ENCODE peak calls at places on chromosomes 3 and 15, in six cellular contexts. F is breast epithelium, X is upper lobe of right lung, V is left lung, W is psoas muscle, S is tibial nerve. B is an unnamed sample.

GRCh38 chr3:195817578-195818135 is 5.9 kb upstream of the MUC4 start:
- DNase-seq in F (no peak), X (no peak), V (peak), W (no peak), S (no peak), B (no peak)

GRCh38 chr15:72796515-72797337 is 13.2 kb upstream of the ADPGK start:
- DNase-seq in F (no peak), X (peak), V (peak), W (peak), S (no peak), B (peak)

GRCh38 chr3:181851063-181851462 is 139.3 kb downstream of the SOX2 start:
- DNase-seq in F (no peak), X (no peak), V (no peak), W (no peak), S (no peak), B (no peak)

GRCh38 chr15:85128636-85129035 is 147.0 kb downstream of the PDE8A start:
- DNase-seq in F (no peak), X (no peak), V (no peak), W (no peak), S (no peak), B (no peak)

GRCh38 chr3:13012228-13012691 is 61.0 kb downstream of the IQSEC1 start:
- DNase-seq in F (peak), X (peak), V (peak), W (peak), S (peak), B (no peak)

GRCh38 chr3:134362221-134362620 is 12.0 kb downstream of the AMOTL2 start:
- DNase-seq in F (peak), X (peak), V (no peak), W (no peak), S (no peak), B (no peak)

GRCh38 chr3:58492385-58492970 is 582 bp downstream of the KCTD6 start:
- DNase-seq in F (no peak), X (no peak), V (no peak), W (no peak), S (no peak), B (no peak)

GRCh38 chr15:85702321-85703230 is 92.1 kb downstream of the KLHL25 start:
- DNase-seq in F (no peak), X (no peak), V (no peak), W (no peak), S (no peak), B (no peak)

GRCh38 chr3:161560006-161560637 is 63.5 kb downstream of the OTOL1 start:
- DNase-seq in F (no peak), X (no peak), V (no peak), W (no peak), S (peak), B (peak)

GRCh38 chr15:74642724-74643367 is 27.2 kb downstream of the CLK3 start:
- DNase-seq in F (no peak), X (peak), V (no peak), W (no peak), S (no peak), B (no peak)

GRCh38 chr15:83694030-83694429 is 40.1 kb downstream of the ADAMTSL3 start:
- DNase-seq in F (no peak), X (no peak), V (no peak), W (no peak), S (no peak), B (no peak)

GRCh38 chr3:51977449-51978142 is 2.7 kb downstream of the ABHD14A start:
- DNase-seq in F (peak), X (no peak), V (no peak), W (no peak), S (no peak), B (no peak)

GRCh38 chr3:120956143-120956542 is 48.1 kb downstream of the STXBP5L start:
- DNase-seq in F (no peak), X (no peak), V (no peak), W (no peak), S (no peak), B (no peak)

GRCh38 chr3:46129588-46130272 is 78.4 kb downstream of the CCR1 start:
- DNase-seq in F (no peak), X (no peak), V (no peak), W (no peak), S (no peak), B (no peak)

GRCh38 chr15:82805994-82806406 is at the start of gene FSD2:
- DNase-seq in F (no peak), X (no peak), V (peak), W (peak), S (no peak), B (no peak)

GRCh38 chr3:24591661-24592555 is 97.3 kb upstream of the THRB start:
- DNase-seq in F (no peak), X (no peak), V (no peak), W (no peak), S (no peak), B (no peak)

GRCh38 chr3:150620002-150620689 is 17.0 kb downstream of the SELENOT start:
- DNase-seq in F (no peak), X (no peak), V (no peak), W (no peak), S (no peak), B (no peak)

GRCh38 chr3:12413721-12414255 is 70.5 kb upstream of the TSEN2 start:
- DNase-seq in F (no peak), X (no peak), V (no peak), W (no peak), S (no peak), B (no peak)

GRCh38 chr15:90099868-90100854 is 2.1 kb downstream of the IDH2 start:
- DNase-seq in F (peak), X (no peak), V (no peak), W (peak), S (peak), B (no peak)

GRCh38 chr3:52246264-52246620 is 683 bp downstream of the PPM1M start:
- DNase-seq in F (no peak), X (no peak), V (no peak), W (no peak), S (no peak), B (no peak)

GRCh38 chr15:68524753-68525584 is 53.8 kb upstream of the CORO2B start:
- DNase-seq in F (no peak), X (no peak), V (no peak), W (no peak), S (no peak), B (no peak)

GRCh38 chr3:37594873-37595783 is 266.6 kb upstream of the CTDSPL start:
- DNase-seq in F (no peak), X (no peak), V (no peak), W (no peak), S (no peak), B (no peak)

GRCh38 chr15:80608688-80609087 is 86.4 kb upstream of the ABHD17C start:
- DNase-seq in F (peak), X (no peak), V (no peak), W (no peak), S (no peak), B (no peak)

GRCh38 chr15:37880009-37880834 is 54.2 kb upstream of the TMCO5A start:
- DNase-seq in F (no peak), X (no peak), V (no peak), W (no peak), S (no peak), B (no peak)

GRCh38 chr3:46693038-46693896 is at the start of gene ALS2CL:
- DNase-seq in F (peak), X (peak), V (peak), W (peak), S (no peak), B (no peak)

GRCh38 chr3:130748981-130749380 is 2.4 kb upstream of the PIK3R4 start:
- DNase-seq in F (no peak), X (no peak), V (no peak), W (no peak), S (no peak), B (no peak)

GRCh38 chr15:98785408-98785795 is 137.1 kb downstream of the IGF1R start:
- DNase-seq in F (no peak), X (no peak), V (no peak), W (no peak), S (no peak), B (no peak)

GRCh38 chr3:71128951-71129350 is 454.6 kb downstream of the FOXP1 start:
- DNase-seq in F (no peak), X (no peak), V (no peak), W (no peak), S (no peak), B (no peak)

DNA sequence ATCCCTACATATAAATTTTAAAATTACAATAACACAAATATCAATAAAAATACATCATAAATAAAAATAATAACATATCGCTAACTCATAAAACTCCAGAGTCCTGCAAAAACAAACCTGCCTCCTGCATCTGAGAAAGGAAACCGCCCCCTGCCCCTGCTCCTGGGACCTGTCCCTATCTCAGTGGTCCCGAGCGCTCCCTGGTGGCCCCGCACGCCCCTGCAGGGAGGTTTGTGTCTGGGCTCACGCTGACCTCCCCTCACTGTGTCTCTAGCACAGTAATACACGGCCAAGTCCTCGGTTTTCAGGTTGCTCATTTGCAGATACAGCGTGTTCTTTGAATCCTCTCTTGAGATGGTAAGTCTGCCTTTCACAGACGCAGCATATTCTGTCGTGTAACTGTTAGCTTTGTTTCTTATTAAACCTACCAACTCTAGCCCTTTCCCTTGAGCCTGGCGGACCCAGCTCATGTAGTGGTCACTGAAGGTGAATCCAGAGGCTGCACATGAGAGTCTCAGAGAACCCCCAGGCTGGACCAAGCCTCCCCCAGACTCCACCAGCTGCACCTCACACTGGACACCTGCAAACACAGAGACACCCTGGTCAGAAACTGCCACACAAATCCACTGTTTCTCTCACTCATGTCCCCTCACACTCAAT is 554.1 kb downstream of the GOLGA6L6 start:
- DNase-seq in F (no peak), X (no peak), V (no peak), W (no peak), S (no peak), B (no peak)
- TF ChIP-seq CTCF in F (no peak), X (no peak), V (no peak), W (no peak), S (no peak), B (no peak)

DNA sequence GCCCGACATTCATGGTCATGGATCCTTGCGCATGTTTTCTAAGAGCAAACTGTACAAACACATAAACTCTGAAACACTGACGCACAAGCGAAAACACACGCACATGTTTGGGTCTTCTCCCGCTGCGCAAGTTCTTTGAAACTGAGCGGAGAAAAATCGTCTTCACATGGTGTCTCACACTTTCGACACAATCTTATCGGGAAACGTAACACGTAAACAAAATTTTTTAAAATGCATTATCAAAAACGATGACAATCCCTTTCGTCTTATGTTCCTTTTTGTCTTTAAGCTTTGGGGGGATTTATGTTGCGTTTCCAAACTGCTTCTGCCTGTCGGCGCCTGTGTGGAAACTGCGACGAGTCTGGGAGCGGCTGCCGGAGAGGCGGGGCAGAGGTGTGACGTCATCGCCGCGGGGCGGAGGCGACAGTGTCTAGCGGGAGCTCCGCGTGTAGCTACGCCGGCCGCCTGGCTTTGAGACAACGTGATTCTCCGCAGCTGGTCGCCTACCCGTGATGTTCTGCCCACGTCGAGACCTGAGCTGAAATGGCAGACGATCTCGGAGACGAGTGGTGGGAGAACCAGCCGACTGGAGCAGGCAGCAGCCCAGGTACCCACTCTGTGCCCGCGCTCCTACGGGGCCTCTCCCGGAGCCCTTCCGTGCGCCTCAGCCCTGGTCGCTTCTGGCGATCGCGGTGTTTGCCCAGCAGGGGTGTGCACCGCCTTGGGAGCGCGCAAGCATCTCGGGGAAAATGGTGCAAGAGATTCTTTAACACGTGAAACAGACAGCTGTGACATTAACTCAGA is at the start of gene CMSS1:
- DNase-seq in F (peak), X (peak), V (peak), W (peak), S (peak), B (peak)
- TF ChIP-seq CTCF in F (peak), X (peak), V (peak), W (peak), S (peak), B (no peak)

GRCh38 chr3:113054552-113054951 is 63.8 kb downstream of the GTPBP8 start:
- DNase-seq in F (no peak), X (no peak), V (no peak), W (no peak), S (no peak), B (no peak)
- TF ChIP-seq CTCF in F (no peak), X (no peak), V (peak), W (no peak), S (no peak), B (no peak)

GRCh38 chr3:101814835-101815234 is 34.5 kb upstream of the NFKBIZ start:
- DNase-seq in F (no peak), X (no peak), V (no peak), W (no peak), S (no peak), B (no peak)

GRCh38 chr3:101811875-101812274 is 32.9 kb downstream of the NXPE3 start:
- DNase-seq in F (no peak), X (no peak), V (no peak), W (no peak), S (no peak), B (no peak)

GRCh38 chr3:101813817-101814440 is 34.9 kb downstream of the NXPE3 start:
- DNase-seq in F (no peak), X (no peak), V (no peak), W (no peak), S (no peak), B (no peak)

GRCh38 chr3:101810023-101810415 is 31.0 kb downstream of the NXPE3 start:
- DNase-seq in F (no peak), X (no peak), V (no peak), W (no peak), S (no peak), B (no peak)

DNA sequence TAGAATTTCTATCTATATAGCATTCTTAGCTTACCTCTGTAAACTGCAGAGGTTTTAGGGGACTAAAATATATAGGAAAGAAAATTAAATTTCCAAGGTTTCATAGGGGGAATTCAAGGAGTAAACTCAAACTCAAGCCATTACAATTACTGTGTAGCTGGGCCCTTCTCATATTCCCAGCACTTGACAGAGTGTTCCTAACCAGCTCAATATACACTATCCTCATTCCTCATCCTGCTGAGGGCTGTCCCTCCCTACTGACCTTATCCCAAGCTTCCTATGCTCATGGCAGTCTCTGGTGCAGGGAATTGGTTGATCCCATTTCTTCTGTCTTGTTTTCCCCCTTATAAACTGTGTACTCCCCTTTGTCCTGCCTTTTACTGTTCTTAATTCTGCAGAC is 33.9 kb downstream of the NXPE3 start:
- DNase-seq in F (no peak), X (no peak), V (no peak), W (no peak), S (no peak), B (no peak)
- TF ChIP-seq CTCF in F (no peak), X (no peak), V (no peak), W (no peak), S (no peak), B (no peak)

DNA sequence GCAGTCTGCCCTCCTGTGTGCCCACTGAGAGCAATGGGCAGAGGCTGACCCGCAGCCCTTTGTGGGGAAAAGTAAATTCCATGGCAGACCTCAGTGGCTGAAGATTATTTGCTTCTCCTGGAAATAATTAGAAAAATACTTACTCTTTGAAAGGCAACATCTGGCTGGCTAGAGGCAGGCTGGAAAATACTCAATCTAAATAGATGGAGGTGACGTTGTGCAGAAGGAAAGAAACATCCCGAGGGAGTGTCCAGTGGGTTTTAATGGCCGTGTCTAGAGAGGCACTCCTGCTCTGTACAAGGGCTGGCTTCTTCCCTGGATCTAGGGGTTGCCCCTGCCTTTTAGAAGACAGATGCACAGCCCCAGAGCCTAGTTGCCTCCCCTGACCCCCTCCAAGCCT is 27.2 kb downstream of the CGNL1 start:
- DNase-seq in F (no peak), X (no peak), V (no peak), W (no peak), S (no peak), B (no peak)
- TF ChIP-seq CTCF in F (no peak), X (no peak), V (no peak), W (no peak), S (no peak), B (no peak)

GRCh38 chr15:36810656-36811449 is 231.4 kb downstream of the CDIN1 start:
- DNase-seq in F (no peak), X (no peak), V (no peak), W (no peak), S (no peak), B (no peak)
- TF ChIP-seq CTCF in F (no peak), X (peak), V (no peak), W (no peak), S (no peak), B (peak)

GRCh38 chr3:177335728-177336127 is 138.4 kb upstream of the TBL1XR1 start:
- DNase-seq in F (no peak), X (no peak), V (no peak), W (no peak), S (no peak), B (no peak)

GRCh38 chr3:177333535-177334495 is 136.5 kb upstream of the TBL1XR1 start:
- DNase-seq in F (no peak), X (no peak), V (peak), W (peak), S (peak), B (no peak)

GRCh38 chr3:177332955-177333354 is 135.7 kb upstream of the TBL1XR1 start:
- DNase-seq in F (no peak), X (no peak), V (no peak), W (no peak), S (no peak), B (no peak)

GRCh38 chr3:177336841-177337430 is 139.7 kb upstream of the TBL1XR1 start:
- DNase-seq in F (no peak), X (no peak), V (no peak), W (no peak), S (no peak), B (no peak)

DNA sequence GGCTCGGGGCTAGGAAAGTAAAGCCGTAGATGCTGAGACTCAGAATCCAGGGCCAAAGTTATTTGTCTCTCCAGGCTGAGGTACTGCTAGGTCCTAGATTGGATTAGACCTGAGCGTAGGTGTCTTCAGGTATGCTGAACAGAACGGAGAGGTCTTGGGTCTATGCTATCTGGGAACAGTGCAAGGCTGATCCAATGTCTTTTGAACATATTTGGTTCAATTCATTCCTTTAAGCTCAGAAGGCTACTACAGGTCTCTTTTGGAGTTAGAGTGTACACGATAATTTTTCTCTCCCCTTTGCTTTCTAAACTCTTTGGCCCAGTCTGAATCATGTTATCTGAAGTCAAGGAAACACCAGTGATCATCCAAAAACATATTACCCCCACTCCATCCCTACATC is 137.5 kb upstream of the TBL1XR1 start:
- DNase-seq in F (no peak), X (no peak), V (no peak), W (no peak), S (no peak), B (no peak)
- TF ChIP-seq CTCF in F (no peak), X (no peak), V (no peak), W (no peak), S (no peak), B (no peak)

GRCh38 chr3:5787863-5788488 is 600.5 kb downstream of the EDEM1 start:
- DNase-seq in F (peak), X (no peak), V (peak), W (no peak), S (peak), B (no peak)
- TF ChIP-seq CTCF in F (no peak), X (no peak), V (no peak), W (no peak), S (no peak), B (no peak)

GRCh38 chr3:180017846-180018245 is 18.9 kb downstream of the PEX5L start:
- DNase-seq in F (no peak), X (no peak), V (no peak), W (no peak), S (no peak), B (no peak)

GRCh38 chr3:180018588-180018987 is 18.1 kb downstream of the PEX5L start:
- DNase-seq in F (no peak), X (no peak), V (no peak), W (no peak), S (no peak), B (no peak)
- TF ChIP-seq CTCF in F (no peak), X (no peak), V (no peak), W (no peak), S (peak), B (no peak)

DNA sequence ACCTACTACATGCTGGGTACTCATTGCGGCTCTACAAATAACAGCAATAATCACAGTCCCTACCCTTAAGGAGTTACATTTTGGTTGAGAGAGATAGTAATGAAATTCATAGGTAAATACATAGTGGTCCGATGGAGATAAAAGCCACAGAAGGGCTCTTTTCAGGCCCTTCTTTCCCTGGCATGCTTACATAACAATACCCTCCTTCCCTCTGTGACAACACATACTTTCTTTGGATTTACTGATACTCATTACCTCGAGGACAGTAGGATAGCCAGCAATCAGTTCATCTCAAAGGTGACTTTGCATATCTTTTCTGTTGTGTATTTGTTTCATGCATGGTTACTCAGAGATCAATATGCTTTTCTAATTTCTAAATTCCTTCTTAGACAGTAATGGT is 54.5 kb downstream of the HSPBAP1 start:
- DNase-seq in F (no peak), X (no peak), V (no peak), W (no peak), S (no peak), B (no peak)
- TF ChIP-seq CTCF in F (no peak), X (no peak), V (no peak), W (no peak), S (no peak), B (no peak)

B was measured in mesothelial cell of epicardium.